ENCODE peak calls at places on chromosome 17, in five cellular contexts. M is kidney, F is colonic mucosa, S is neuronal stem cell, U is GM23248. O is an unnamed sample.
A peak's percentile ranks its signal among the peaks of the same experiment; 100 is the strongest.

GRCh38 chr17:82399601-82400101 is 18.5 kb upstream of the HEXD start:
- DNase-seq in M (peak; percentile 64), F (no peak), S (no peak), U (no peak), O (no peak)

GRCh38 chr17:37527249-37527851 is 37.7 kb downstream of the DUSP14 start:
- DNase-seq in M (no peak), F (peak; percentile 25), S (peak; percentile 14), U (peak; percentile 80), O (peak; percentile 83)

GRCh38 chr17:83151442-83152220 is 72.2 kb downstream of the METRNL start:
- DNase-seq in M (no peak), F (no peak), S (no peak), U (peak; percentile 27), O (peak; percentile 81)

GRCh38 chr17:72413077-72414031 is 292.5 kb downstream of the SOX9 start:
- DNase-seq in M (no peak), F (peak; percentile 53), S (no peak), U (no peak), O (no peak)

GRCh38 chr17:8611135-8611534 is 19.4 kb downstream of the MYH10 start:
- DNase-seq in M (no peak), F (no peak), S (no peak), U (peak; percentile 73), O (no peak)

GRCh38 chr17:78131172-78132085 is 858 bp downstream of the TMC8 start:
- DNase-seq in M (peak; percentile 82), F (no peak), S (no peak), U (peak; percentile 41), O (peak; percentile 81)

GRCh38 chr17:16085066-16085699 is 85.6 kb downstream of the TTC19 start:
- DNase-seq in M (no peak), F (no peak), S (no peak), U (peak; percentile 71), O (no peak)

GRCh38 chr17:29595107-29595942 is 2.4 kb downstream of the ANKRD13B start:
- DNase-seq in M (peak; percentile 51), F (no peak), S (no peak), U (peak; percentile 62), O (peak; percentile 46)

GRCh38 chr17:79476074-79476473 is 134.8 kb downstream of the RBFOX3 start:
- DNase-seq in M (no peak), F (no peak), S (peak; percentile 26), U (no peak), O (peak; percentile 86)

GRCh38 chr17:77696151-77696719 is 262.3 kb upstream of the TNRC6C start:
- DNase-seq in M (no peak), F (no peak), S (peak; percentile 26), U (no peak), O (peak; percentile 79)

GRCh38 chr17:27310548-27311110 is 16.7 kb downstream of the WSB1 start:
- DNase-seq in M (no peak), F (no peak), S (no peak), U (no peak), O (no peak)

GRCh38 chr17:2906907-2907306 is 110.7 kb downstream of the RAP1GAP2 start:
- DNase-seq in M (no peak), F (no peak), S (no peak), U (no peak), O (no peak)

GRCh38 chr17:33112763-33113162 is 121.1 kb downstream of the SPACA3 start:
- DNase-seq in M (no peak), F (no peak), S (no peak), U (peak; percentile 74), O (no peak)

GRCh38 chr17:32584792-32585191 is 98.0 kb downstream of the CDK5R1 start:
- DNase-seq in M (no peak), F (no peak), S (no peak), U (peak; percentile 29), O (no peak)

GRCh38 chr17:63880706-63881105 is 1.0 kb downstream of the GH2 start:
- DNase-seq in M (no peak), F (no peak), S (no peak), U (no peak), O (peak; percentile 71)

GRCh38 chr17:81419886-81420768 is 24.9 kb downstream of the BAHCC1 start:
- DNase-seq in M (no peak), F (no peak), S (no peak), U (peak; percentile 50), O (no peak)

GRCh38 chr17:681738-682137 is 32.9 kb downstream of the VPS53 start:
- DNase-seq in M (no peak), F (no peak), S (peak; percentile 27), U (peak; percentile 79), O (no peak)

GRCh38 chr17:33292981-33293867 is at the start of gene ASIC2:
- DNase-seq in M (peak; percentile 79), F (peak; percentile 65), S (peak; percentile 65), U (peak; percentile 45), O (peak; percentile 91)

GRCh38 chr17:65627892-65628622 is 66.6 kb upstream of the AXIN2 start:
- DNase-seq in M (no peak), F (peak; percentile 79), S (no peak), U (peak; percentile 76), O (no peak)

GRCh38 chr17:64418506-64419339 is 28.1 kb upstream of the PECAM1 start:
- DNase-seq in M (no peak), F (no peak), S (peak; percentile 51), U (peak; percentile 81), O (no peak)

GRCh38 chr17:54948380-54948779 is 20.1 kb downstream of the COX11 start:
- DNase-seq in M (no peak), F (no peak), S (no peak), U (peak; percentile 90), O (no peak)

GRCh38 chr17:31427684-31428083 is 36.2 kb downstream of the RAB11FIP4 start:
- DNase-seq in M (peak; percentile 44), F (no peak), S (no peak), U (no peak), O (peak; percentile 41)

GRCh38 chr17:67779098-67779672 is 46.1 kb upstream of the BPTF start:
- DNase-seq in M (no peak), F (peak; percentile 40), S (peak; percentile 20), U (peak; percentile 47), O (peak; percentile 93)

GRCh38 chr17:78241277-78242023 is 10.0 kb downstream of the TMEM235 start:
- DNase-seq in M (peak; percentile 58), F (no peak), S (no peak), U (peak; percentile 43), O (peak; percentile 87)

GRCh38 chr17:16286947-16287562 is 66.2 kb downstream of the CENPV start:
- DNase-seq in M (no peak), F (no peak), S (no peak), U (peak; percentile 15), O (peak; percentile 69)

GRCh38 chr17:76276069-76276431 is 10.9 kb downstream of the UBALD2 start:
- DNase-seq in M (no peak), F (no peak), S (no peak), U (no peak), O (no peak)

GRCh38 chr17:2797632-2798031 is 1.4 kb downstream of the RAP1GAP2 start:
- DNase-seq in M (no peak), F (peak; percentile 91), S (no peak), U (no peak), O (no peak)

GRCh38 chr17:48038687-48039086 is 1.1 kb upstream of the COPZ2 start:
- DNase-seq in M (no peak), F (no peak), S (no peak), U (no peak), O (no peak)

GRCh38 chr17:5329784-5330557 is 47.9 kb downstream of the RABEP1 start:
- DNase-seq in M (no peak), F (no peak), S (no peak), U (peak; percentile 45), O (no peak)

GRCh38 chr17:35062284-35062683 is 1.2 kb downstream of the RFFL start:
- DNase-seq in M (no peak), F (no peak), S (no peak), U (no peak), O (no peak)

GRCh38 chr17:61723183-61723582 is 132.2 kb upstream of the NACA2 start:
- DNase-seq in M (no peak), F (no peak), S (no peak), U (no peak), O (no peak)

GRCh38 chr17:48548687-48549621 is 4.0 kb upstream of the HOXB2 start:
- DNase-seq in M (no peak), F (no peak), S (no peak), U (no peak), O (no peak)

GRCh38 chr17:59067756-59068155 is 38.9 kb downstream of the TRIM37 start:
- DNase-seq in M (no peak), F (no peak), S (no peak), U (no peak), O (no peak)

DNA sequence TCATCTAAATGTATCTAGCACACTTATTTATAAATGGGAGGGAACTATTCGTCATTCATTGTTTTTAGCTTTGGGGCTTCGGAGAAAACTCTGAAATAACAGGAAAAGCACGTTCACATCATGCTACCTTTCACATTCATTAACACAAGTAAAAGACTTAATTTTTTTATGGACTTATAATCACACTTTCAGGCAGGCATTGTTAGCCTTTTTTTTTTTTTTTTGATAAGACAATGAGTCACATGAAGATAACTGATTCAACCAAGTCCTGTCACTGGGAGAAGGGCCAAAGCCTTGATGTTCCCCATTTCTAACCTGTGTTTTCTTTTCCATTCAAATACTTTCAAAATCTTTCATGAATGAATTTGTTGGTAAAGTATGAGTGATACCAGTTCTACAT is 631.3 kb upstream of the CA10 start:
- DNase-seq in M (no peak), F (no peak), S (no peak), U (no peak), O (no peak)
- H3K9me3 ChIP-seq in M (no peaks in the 10 kb centered on the region), F (no peaks in the 10 kb centered on the region), S (no peaks in the 10 kb centered on the region), U (no peaks in the 10 kb centered on the region), O (peaks cover 17% of the 10 kb centered on the region)

GRCh38 chr17:17766351-17767095 is 70.3 kb downstream of the SREBF1 start:
- DNase-seq in M (peak; percentile 72), F (no peak), S (no peak), U (no peak), O (no peak)

GRCh38 chr17:17765359-17765758 is 71.4 kb downstream of the SREBF1 start:
- DNase-seq in M (no peak), F (no peak), S (no peak), U (no peak), O (no peak)

GRCh38 chr17:17767497-17768286 is 69.1 kb downstream of the SREBF1 start:
- DNase-seq in M (no peak), F (no peak), S (no peak), U (no peak), O (no peak)

GRCh38 chr17:17767096-17767470 is 69.7 kb downstream of the SREBF1 start:
- DNase-seq in M (no peak), F (no peak), S (peak; percentile 57), U (peak; percentile 15), O (no peak)

GRCh38 chr17:17765921-17766320 is 70.9 kb downstream of the SREBF1 start:
- DNase-seq in M (no peak), F (no peak), S (no peak), U (no peak), O (no peak)
- H3K4me3 ChIP-seq in M (no peak overlapping the region), F (no peak overlapping the region), S (no peak overlapping the region), U (no peak overlapping the region), O (no peak overlapping the region)

GRCh38 chr17:75128694-75129505 is 2.6 kb downstream of the NT5C start:
- DNase-seq in M (peak; percentile 73), F (no peak), S (no peak), U (no peak), O (no peak)
- H3K9ac ChIP-seq in M (no peak overlapping the region), F (no peak overlapping the region), S (peak overlapping the region; percentile 72), U (no peak overlapping the region), O (no peak overlapping the region)

GRCh38 chr17:21688293-21688949 is 3.9 kb upstream of the KCNJ18 start:
- DNase-seq in M (peak; percentile 63), F (no peak), S (no peak), U (no peak), O (no peak)
- H3K9me3 ChIP-seq in M (no peaks in the 10 kb centered on the region), F (no peaks in the 10 kb centered on the region), S (peaks cover 7% of the 10 kb centered on the region), U (no peaks in the 10 kb centered on the region), O (peaks cover 8% of the 10 kb centered on the region)

O was measured in endodermal cell.